ENCODE peak calls at places on chromosomes 13 and 19, in ten cellular contexts. M, J, B, T, S, W, G, L, V and D are unnamed samples.
A peak's percentile ranks its signal among the peaks of the same experiment; 100 is the strongest.

GRCh38 chr19:3670796-3671679 is 29.2 kb downstream of the PIP5K1C start:
- DNase-seq in J (no peak), M (peak; percentile 86), S (peak; percentile 65), T (peak; percentile 64), G (no peak), V (peak; percentile 69), B (peak; percentile 85), L (no peak), W (peak; percentile 30), D (no peak)

GRCh38 chr13:81446441-81446840 is 1105.5 kb upstream of the SPRY2 start:
- DNase-seq in S (no peak), J (no peak), B (no peak), T (no peak), L (no peak), V (no peak), M (no peak), G (no peak), W (no peak), D (no peak)

GRCh38 chr19:47110521-47111080 is 3.0 kb downstream of the ZC3H4 start:
- DNase-seq in W (no peak), T (no peak), L (no peak), B (peak; percentile 50), G (peak; percentile 26), M (no peak), J (peak; percentile 37), S (no peak), V (no peak), D (no peak)

GRCh38 chr13:107370036-107370785 is 802.3 kb upstream of the ARGLU1 start:
- DNase-seq in L (no peak), B (no peak), S (no peak), W (no peak), M (no peak), V (no peak), G (peak; percentile 50), T (peak; percentile 40), J (peak; percentile 42), D (no peak)

GRCh38 chr13:98664047-98664446 is 87.1 kb upstream of the STK24 start:
- DNase-seq in M (no peak), V (no peak), J (peak; percentile 91), T (peak; percentile 40), S (no peak), B (no peak), W (no peak), L (no peak), G (peak; percentile 77), D (no peak)

GRCh38 chr19:56725829-56726424 is 54.4 kb upstream of the ZNF835 start:
- DNase-seq in L (no peak), J (no peak), B (no peak), V (no peak), W (no peak), G (peak; percentile 44), T (no peak), S (no peak), M (no peak), D (no peak)

GRCh38 chr13:89053418-89053817 is 1382.2 kb downstream of the SLITRK5 start:
- DNase-seq in L (no peak), T (no peak), B (no peak), J (no peak), W (no peak), S (no peak), V (no peak), M (no peak), G (no peak), D (no peak)

GRCh38 chr13:73777134-73777533 is 357.1 kb downstream of the KLF12 start:
- DNase-seq in V (no peak), L (no peak), M (no peak), G (no peak), T (no peak), J (no peak), W (no peak), S (no peak), B (no peak), D (no peak)

GRCh38 chr13:31755803-31756212 is 16.5 kb downstream of the RXFP2 start:
- DNase-seq in B (no peak), L (no peak), T (peak; percentile 89), V (no peak), S (no peak), W (no peak), G (no peak), M (no peak), J (no peak), D (no peak)

GRCh38 chr13:38888309-38888708 is 102.3 kb downstream of the STOML3 start:
- DNase-seq in L (no peak), V (no peak), S (no peak), J (peak; percentile 49), B (no peak), G (peak; percentile 16), M (no peak), W (no peak), T (peak; percentile 11), D (no peak)

GRCh38 chr19:28711401-28711800 is 501.6 kb downstream of the UQCRFS1 start:
- DNase-seq in V (no peak), L (no peak), M (no peak), S (no peak), T (no peak), G (no peak), J (no peak), W (no peak), B (no peak), D (no peak)

GRCh38 chr13:49113526-49114286 is 106.4 kb upstream of the MLNR start:
- DNase-seq in J (peak; percentile 50), B (no peak), S (no peak), W (no peak), G (peak; percentile 21), V (no peak), T (peak; percentile 62), L (no peak), M (no peak), D (no peak)

GRCh38 chr13:69641773-69642172 is 465.9 kb upstream of the ATXN8OS start:
- DNase-seq in J (no peak), V (no peak), L (no peak), S (no peak), G (no peak), B (no peak), W (no peak), M (no peak), T (no peak), D (no peak)

GRCh38 chr13:96003304-96003703 is 49.9 kb downstream of the UGGT2 start:
- DNase-seq in B (no peak), V (no peak), S (no peak), M (no peak), W (no peak), G (peak; percentile 28), J (peak; percentile 27), L (no peak), T (no peak), D (no peak)
- TF ChIP-seq CTCF in B (no peak), V (no peak), S (no peak), M (no peak), W (no peak), G (peak; percentile 46), J (no peak), L (peak; percentile 11), T (no peak), D (peak; percentile 39)

DNA sequence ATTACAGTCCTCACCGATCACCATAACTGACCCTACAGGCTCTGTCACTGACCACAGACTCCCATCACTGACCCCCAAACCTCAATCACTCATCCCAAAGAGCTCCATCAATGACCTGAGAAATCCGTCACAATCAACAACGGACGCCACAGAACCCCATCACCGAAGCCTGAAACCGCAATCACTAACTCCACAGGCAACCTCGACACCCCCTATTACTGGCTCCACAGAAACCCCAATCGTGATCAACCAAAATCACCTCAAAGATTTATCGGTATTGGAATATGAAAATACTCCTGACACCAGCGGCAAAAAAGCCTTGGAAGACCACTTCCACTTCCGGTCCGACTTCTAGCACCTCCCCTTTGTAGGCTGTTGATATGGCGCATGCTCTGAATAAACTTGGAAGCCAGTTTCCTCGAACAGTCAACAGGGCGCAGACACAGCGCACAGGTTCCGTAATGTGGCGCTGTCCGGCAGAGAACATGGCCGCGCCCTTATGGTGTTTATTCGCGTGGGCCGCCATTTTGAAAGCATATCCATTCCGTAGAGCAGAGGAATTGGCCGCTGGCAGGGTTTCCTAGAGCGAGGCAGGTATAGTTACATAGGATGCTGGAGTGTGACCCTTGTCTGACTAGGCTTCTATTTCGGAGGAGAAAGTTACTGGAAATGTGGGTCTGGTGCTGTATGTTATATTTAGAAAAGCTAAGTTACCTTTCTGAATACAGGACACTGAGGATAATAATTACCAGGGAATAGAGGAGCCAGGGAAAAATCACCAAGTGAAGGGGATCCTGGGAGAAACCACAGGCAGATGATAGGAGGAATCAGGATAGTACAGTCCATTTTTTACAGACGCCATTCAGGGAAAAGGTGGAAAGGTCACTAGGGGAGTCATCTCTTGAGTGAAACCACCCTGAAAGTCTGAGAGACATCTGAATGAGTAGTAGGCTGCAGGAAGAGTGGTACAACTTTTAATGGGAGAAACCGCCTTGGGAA is at the start of gene ZNF585A:
- DNase-seq in S (peak; percentile 90), W (peak; percentile 93), G (peak; percentile 28), J (peak; percentile 96), V (peak; percentile 94), B (peak; percentile 96), M (peak; percentile 89), L (peak; percentile 71), T (peak; percentile 97), D (peak; percentile 95)
- TF ChIP-seq CTCF in S (peak; percentile 17), W (peak; percentile 31), G (no peak), J (peak; percentile 11), V (peak; percentile 42), B (peak; percentile 24), M (peak; percentile 47), L (peak; percentile 28), T (peak; percentile 19), D (peak; percentile 49)

GRCh38 chr19:34236035-34236793 is 18.1 kb upstream of the GARRE1 start:
- DNase-seq in J (no peak), V (no peak), S (no peak), G (no peak), L (no peak), W (no peak), T (peak; percentile 91), M (no peak), B (no peak), D (no peak)
- TF ChIP-seq CTCF in J (no peak), V (no peak), S (no peak), G (no peak), L (no peak), W (no peak), T (no peak), M (no peak), B (no peak), D (no peak)

GRCh38 chr19:17576758-17577532 is 21.5 kb downstream of the COLGALT1 start:
- DNase-seq in T (peak; percentile 15), B (peak; percentile 80), L (peak; percentile 43), G (no peak), W (no peak), S (peak; percentile 64), V (peak; percentile 74), J (peak; percentile 71), M (no peak), D (no peak)

GRCh38 chr19:17579523-17580244 is 24.2 kb downstream of the COLGALT1 start:
- DNase-seq in G (peak; percentile 58), M (peak; percentile 38), T (peak; percentile 40), J (peak; percentile 94), L (no peak), S (peak; percentile 57), V (peak; percentile 81), B (peak; percentile 75), W (no peak), D (no peak)

GRCh38 chr19:17580470-17581000 is 25.1 kb downstream of the COLGALT1 start:
- DNase-seq in T (no peak), B (no peak), W (no peak), L (no peak), J (no peak), S (no peak), G (no peak), V (no peak), M (no peak), D (no peak)

GRCh38 chr19:17575871-17576757 is 20.7 kb downstream of the COLGALT1 start:
- DNase-seq in M (no peak), B (no peak), S (no peak), T (no peak), G (no peak), J (peak; percentile 18), L (no peak), W (no peak), V (no peak), D (no peak)

GRCh38 chr19:17577698-17578097 is 22.2 kb downstream of the COLGALT1 start:
- DNase-seq in M (no peak), L (no peak), V (no peak), G (no peak), S (no peak), B (no peak), J (no peak), T (no peak), W (no peak), D (no peak)
- TF ChIP-seq CTCF in M (no peak), L (no peak), V (no peak), G (no peak), S (no peak), B (no peak), J (no peak), T (no peak), W (no peak), D (no peak)